ENCODE peak calls at places on chromosomes 11 and 22, in ten cellular contexts. P, L, Z, S, U, F, Y, G, R and V are unnamed samples.

GRCh38 chr22:40040927-40041326 is 46.2 kb downstream of the FAM83F start:
- DNase-seq in F (no peak), U (no peak), G (no peak), P (no peak), Y (no peak), L (no peak), Z (peak), S (no peak), R (no peak), V (no peak)

GRCh38 chr11:5042091-5042490 is 4.2 kb upstream of the OR52J3 start:
- DNase-seq in P (no peak), S (no peak), F (no peak), Z (peak), R (no peak), U (no peak), Y (no peak), L (no peak), G (no peak), V (no peak)

GRCh38 chr11:79440451-79441158 is at the start of gene TENM4:
- DNase-seq in Z (peak), R (no peak), P (peak), Y (peak), L (no peak), F (no peak), U (peak), G (no peak), S (no peak), V (peak)

GRCh38 chr22:17536269-17536668 is 27.0 kb upstream of the SLC25A18 start:
- DNase-seq in L (no peak), Z (no peak), R (no peak), S (no peak), G (no peak), U (no peak), P (no peak), F (no peak), Y (no peak), V (no peak)

GRCh38 chr11:32890843-32891656 is 1.6 kb upstream of the QSER1 start:
- DNase-seq in Z (no peak), U (no peak), S (no peak), L (no peak), P (no peak), R (no peak), Y (no peak), F (no peak), G (no peak), V (no peak)

GRCh38 chr11:119901657-119902577 is 172.9 kb upstream of the NECTIN1 start:
- DNase-seq in G (no peak), Y (no peak), Z (no peak), S (no peak), L (no peak), R (no peak), P (no peak), F (no peak), U (no peak), V (no peak)

GRCh38 chr22:20028855-20029549 is 8.1 kb downstream of the TANGO2 start:
- DNase-seq in L (no peak), F (no peak), U (no peak), G (no peak), P (no peak), S (no peak), Y (no peak), R (no peak), Z (no peak), V (no peak)

GRCh38 chr11:103904324-103904667 is 132.1 kb upstream of the DDI1 start:
- DNase-seq in L (no peak), P (no peak), U (no peak), Y (no peak), S (no peak), R (no peak), Z (no peak), G (no peak), F (no peak), V (no peak)

GRCh38 chr11:58926695-58927094 is 12.6 kb upstream of the GLYATL1 start:
- DNase-seq in P (no peak), L (no peak), Y (peak), S (no peak), U (no peak), G (no peak), F (no peak), R (no peak), Z (peak), V (no peak)

GRCh38 chr11:124644426-124645280 is 22.0 kb downstream of the TBRG1 start:
- DNase-seq in S (peak), Z (peak), R (peak), P (peak), F (peak), G (no peak), U (peak), L (peak), Y (peak), V (peak)